ENCODE peak calls at places on chromosomes 1 and 21, in nine cellular contexts. One of them, this sample, is unnamed.

GRCh38 chr1:216447898-216448568 is 24.8 kb upstream of the USH2A start:
- DNase-seq in AG09319: no peak
- DNase-seq in choroid plexus epithelial cell: peak; percentile 38
- DNase-seq in progenitor cell of endocrine pancreas: no peak
- DNase-seq in fibroblast of mammary gland: no peak
- DNase-seq in lower lobe of right lung: no peak
- DNase-seq in AG09309: no peak
- DNase-seq in AG04449: no peak
- DNase-seq in ovary: no peak
- DNase-seq in this sample: no peak

GRCh38 chr1:205477759-205478247 is 22.0 kb upstream of the BLACAT1 start:
- DNase-seq in lower lobe of right lung: peak; percentile 86
- DNase-seq in ovary: peak; percentile 56
- DNase-seq in AG09309: peak; percentile 77
- DNase-seq in AG09319: peak; percentile 28
- DNase-seq in choroid plexus epithelial cell: no peak
- DNase-seq in progenitor cell of endocrine pancreas: no peak
- DNase-seq in AG04449: peak; percentile 36
- DNase-seq in fibroblast of mammary gland: peak; percentile 30
- DNase-seq in this sample: peak; percentile 100

GRCh38 chr1:28259935-28260802 is 851 bp downstream of the SESN2 start:
- DNase-seq in fibroblast of mammary gland: peak; percentile 88
- DNase-seq in lower lobe of right lung: peak; percentile 79
- DNase-seq in AG09309: peak; percentile 47
- DNase-seq in choroid plexus epithelial cell: peak; percentile 91
- DNase-seq in ovary: peak; percentile 88
- DNase-seq in AG09319: peak; percentile 72
- DNase-seq in AG04449: no peak
- DNase-seq in progenitor cell of endocrine pancreas: peak; percentile 62
- DNase-seq in this sample: peak; percentile 91

GRCh38 chr1:193581338-193581737 is 394.9 kb upstream of the B3GALT2 start:
- DNase-seq in choroid plexus epithelial cell: no peak
- DNase-seq in lower lobe of right lung: no peak
- DNase-seq in fibroblast of mammary gland: no peak
- DNase-seq in AG09319: no peak
- DNase-seq in ovary: no peak
- DNase-seq in AG09309: no peak
- DNase-seq in progenitor cell of endocrine pancreas: no peak
- DNase-seq in AG04449: no peak
- DNase-seq in this sample: no peak

GRCh38 chr1:246572795-246573194 is 6.5 kb downstream of the CNST start:
- DNase-seq in AG09319: no peak
- DNase-seq in AG04449: no peak
- DNase-seq in progenitor cell of endocrine pancreas: no peak
- DNase-seq in AG09309: no peak
- DNase-seq in lower lobe of right lung: no peak
- DNase-seq in fibroblast of mammary gland: no peak
- DNase-seq in ovary: no peak
- DNase-seq in choroid plexus epithelial cell: no peak
- DNase-seq in this sample: no peak

GRCh38 chr1:241102652-241103051 is 254.4 kb downstream of the RGS7 start:
- DNase-seq in AG09319: no peak
- DNase-seq in AG09309: no peak
- DNase-seq in choroid plexus epithelial cell: no peak
- DNase-seq in lower lobe of right lung: no peak
- DNase-seq in AG04449: no peak
- DNase-seq in fibroblast of mammary gland: no peak
- DNase-seq in progenitor cell of endocrine pancreas: no peak
- DNase-seq in ovary: no peak
- DNase-seq in this sample: no peak

GRCh38 chr1:31423418-31423947 is 10.5 kb downstream of the SERINC2 start:
- DNase-seq in fibroblast of mammary gland: no peak
- DNase-seq in AG09309: no peak
- DNase-seq in choroid plexus epithelial cell: no peak
- DNase-seq in AG09319: no peak
- DNase-seq in lower lobe of right lung: peak; percentile 10
- DNase-seq in AG04449: no peak
- DNase-seq in progenitor cell of endocrine pancreas: no peak
- DNase-seq in ovary: no peak
- DNase-seq in this sample: no peak

GRCh38 chr21:17679002-17679600 is 66.4 kb upstream of the BTG3 start:
- DNase-seq in lower lobe of right lung: no peak
- DNase-seq in fibroblast of mammary gland: peak; percentile 76
- DNase-seq in progenitor cell of endocrine pancreas: no peak
- DNase-seq in AG09309: peak; percentile 54
- DNase-seq in AG04449: peak; percentile 19
- DNase-seq in choroid plexus epithelial cell: peak; percentile 91
- DNase-seq in ovary: no peak
- DNase-seq in AG09319: peak; percentile 40
- DNase-seq in this sample: peak; percentile 73

GRCh38 chr1:7524681-7525340 is 246.3 kb upstream of the VAMP3 start:
- DNase-seq in AG09309: no peak
- DNase-seq in AG09319: no peak
- DNase-seq in ovary: no peak
- DNase-seq in fibroblast of mammary gland: no peak
- DNase-seq in choroid plexus epithelial cell: no peak
- DNase-seq in lower lobe of right lung: peak; percentile 35
- DNase-seq in AG04449: no peak
- DNase-seq in progenitor cell of endocrine pancreas: no peak
- DNase-seq in this sample: no peak

GRCh38 chr1:156226116-156226538 is 13.3 kb downstream of the PMF1 start:
- DNase-seq in AG09309: no peak
- DNase-seq in lower lobe of right lung: peak; percentile 8
- DNase-seq in ovary: no peak
- DNase-seq in choroid plexus epithelial cell: no peak
- DNase-seq in progenitor cell of endocrine pancreas: no peak
- DNase-seq in AG04449: no peak
- DNase-seq in fibroblast of mammary gland: no peak
- DNase-seq in AG09319: no peak
- DNase-seq in this sample: no peak

GRCh38 chr1:165235777-165236285 is 120.7 kb downstream of the LMX1A start:
- DNase-seq in AG09319: no peak
- DNase-seq in lower lobe of right lung: no peak
- DNase-seq in AG04449: no peak
- DNase-seq in AG09309: no peak
- DNase-seq in fibroblast of mammary gland: no peak
- DNase-seq in choroid plexus epithelial cell: no peak
- DNase-seq in ovary: no peak
- DNase-seq in progenitor cell of endocrine pancreas: no peak
- DNase-seq in this sample: no peak

GRCh38 chr1:17531682-17532487 is 7.6 kb upstream of the ARHGEF10L start:
- DNase-seq in ovary: peak; percentile 83
- DNase-seq in fibroblast of mammary gland: peak; percentile 44
- DNase-seq in progenitor cell of endocrine pancreas: no peak
- DNase-seq in choroid plexus epithelial cell: peak; percentile 45
- DNase-seq in AG09309: no peak
- DNase-seq in AG09319: no peak
- DNase-seq in AG04449: no peak
- DNase-seq in lower lobe of right lung: no peak
- DNase-seq in this sample: no peak

GRCh38 chr1:15332525-15332924 is 77.2 kb upstream of the EFHD2 start:
- DNase-seq in ovary: no peak
- DNase-seq in progenitor cell of endocrine pancreas: no peak
- DNase-seq in lower lobe of right lung: no peak
- DNase-seq in AG09319: no peak
- DNase-seq in AG09309: no peak
- DNase-seq in choroid plexus epithelial cell: no peak
- DNase-seq in fibroblast of mammary gland: no peak
- DNase-seq in AG04449: no peak
- DNase-seq in this sample: no peak

GRCh38 chr1:16612332-16613172 is 812 bp downstream of the NBPF1 start:
- DNase-seq in lower lobe of right lung: peak; percentile 64
- DNase-seq in choroid plexus epithelial cell: peak; percentile 98
- DNase-seq in fibroblast of mammary gland: peak; percentile 92
- DNase-seq in progenitor cell of endocrine pancreas: no peak
- DNase-seq in ovary: peak; percentile 81
- DNase-seq in AG04449: peak; percentile 72
- DNase-seq in AG09309: peak; percentile 85
- DNase-seq in AG09319: peak; percentile 64
- DNase-seq in this sample: peak; percentile 68

GRCh38 chr1:211543003-211543402 is 36.0 kb downstream of the SLC30A1 start:
- DNase-seq in ovary: no peak
- DNase-seq in fibroblast of mammary gland: no peak
- DNase-seq in AG04449: no peak
- DNase-seq in choroid plexus epithelial cell: no peak
- DNase-seq in AG09319: no peak
- DNase-seq in lower lobe of right lung: no peak
- DNase-seq in AG09309: no peak
- DNase-seq in progenitor cell of endocrine pancreas: no peak
- DNase-seq in this sample: no peak

GRCh38 chr1:184212649-184213314 is 161.3 kb downstream of the TSEN15 start:
- DNase-seq in AG09309: peak; percentile 69
- DNase-seq in AG04449: peak; percentile 75
- DNase-seq in fibroblast of mammary gland: peak; percentile 76
- DNase-seq in AG09319: peak; percentile 30
- DNase-seq in choroid plexus epithelial cell: peak; percentile 96
- DNase-seq in progenitor cell of endocrine pancreas: no peak
- DNase-seq in lower lobe of right lung: no peak
- DNase-seq in ovary: no peak
- DNase-seq in this sample: peak; percentile 81

DNA sequence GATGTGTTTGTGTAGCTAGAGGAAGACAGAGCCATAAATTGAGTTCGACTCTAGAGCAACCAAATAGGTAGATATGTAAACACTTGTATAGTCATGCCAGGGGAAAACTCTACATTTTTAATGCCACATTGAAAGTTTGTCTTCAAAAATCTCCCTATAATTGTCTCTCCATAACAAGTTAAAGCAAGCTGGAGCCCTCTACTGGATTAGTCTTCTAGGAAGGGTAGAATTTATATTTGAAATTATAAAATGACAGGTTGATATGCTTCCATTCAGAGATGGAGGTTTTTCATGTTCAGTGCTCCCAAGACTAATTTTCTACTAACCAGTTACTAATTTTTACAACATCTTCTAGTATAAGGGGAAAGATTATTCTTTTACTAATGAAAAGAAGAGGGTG is 13.1 kb upstream of the COL24A1 start:
- DNase-seq in choroid plexus epithelial cell: peak; percentile 43
- DNase-seq in fibroblast of mammary gland: peak; percentile 7
- DNase-seq in AG09319: no peak
- DNase-seq in ovary: no peak
- DNase-seq in AG04449: no peak
- DNase-seq in progenitor cell of endocrine pancreas: no peak
- DNase-seq in lower lobe of right lung: no peak
- DNase-seq in AG09309: no peak
- DNase-seq in this sample: no peak
- TF ChIP-seq CTCF in choroid plexus epithelial cell: peak; percentile 47
- TF ChIP-seq CTCF in fibroblast of mammary gland: peak; percentile 18
- TF ChIP-seq CTCF in AG09319: peak; percentile 24
- TF ChIP-seq CTCF in ovary: no peak
- TF ChIP-seq CTCF in AG04449: peak; percentile 15
- TF ChIP-seq CTCF in progenitor cell of endocrine pancreas: no peak
- TF ChIP-seq CTCF in lower lobe of right lung: no peak
- TF ChIP-seq CTCF in AG09309: peak; percentile 45
- TF ChIP-seq CTCF in this sample: no peak

DNA sequence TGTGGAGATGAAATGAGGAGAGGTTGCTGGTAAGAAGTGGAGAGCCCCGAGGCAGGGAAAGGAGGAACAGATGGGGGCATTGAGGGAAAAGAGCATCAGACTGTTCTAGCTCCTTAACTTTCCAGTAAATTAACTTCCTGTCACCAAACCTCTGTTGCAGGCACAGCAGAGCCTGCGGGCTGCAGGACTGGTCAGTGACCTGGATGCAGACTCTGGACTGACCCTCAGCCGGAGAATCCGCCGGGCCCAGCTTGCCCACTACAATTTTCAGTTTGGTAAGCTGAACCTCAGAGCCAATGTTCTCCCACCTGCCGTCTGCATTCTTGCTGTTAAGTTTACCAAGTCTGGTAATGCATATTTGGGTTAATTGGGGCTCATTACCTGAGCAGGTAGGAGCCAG is 2.5 kb upstream of the ECM1 start:
- DNase-seq in AG09309: no peak
- DNase-seq in fibroblast of mammary gland: no peak
- DNase-seq in AG04449: no peak
- DNase-seq in AG09319: no peak
- DNase-seq in ovary: peak; percentile 18
- DNase-seq in progenitor cell of endocrine pancreas: no peak
- DNase-seq in choroid plexus epithelial cell: no peak
- DNase-seq in lower lobe of right lung: peak; percentile 15
- DNase-seq in this sample: no peak
- TF ChIP-seq CTCF in AG09309: no peak
- TF ChIP-seq CTCF in fibroblast of mammary gland: no peak
- TF ChIP-seq CTCF in AG04449: no peak
- TF ChIP-seq CTCF in AG09319: no peak
- TF ChIP-seq CTCF in ovary: no peak
- TF ChIP-seq CTCF in progenitor cell of endocrine pancreas: no peak
- TF ChIP-seq CTCF in choroid plexus epithelial cell: no peak
- TF ChIP-seq CTCF in lower lobe of right lung: no peak
- TF ChIP-seq CTCF in this sample: no peak

DNA sequence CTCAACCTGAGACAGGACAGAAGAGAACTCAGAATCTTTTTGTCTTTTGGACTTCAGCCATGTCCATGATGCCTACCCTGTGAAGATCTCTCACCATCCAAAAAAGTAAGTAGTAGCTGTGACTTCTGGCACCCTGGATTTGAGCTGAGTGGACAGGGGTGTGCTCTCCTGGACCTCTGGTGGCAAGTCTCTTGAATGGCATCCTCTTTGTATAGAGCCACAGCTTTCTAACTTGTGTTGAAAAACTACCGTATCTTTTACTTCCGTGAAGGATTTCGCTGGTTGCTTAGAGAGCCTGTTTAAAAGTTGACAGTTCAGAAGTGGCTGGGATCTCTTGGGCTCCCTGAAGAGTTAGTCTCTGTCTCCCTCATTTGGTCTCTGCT is 1.8 kb downstream of the MFN2 start:
- DNase-seq in AG04449: no peak
- DNase-seq in lower lobe of right lung: no peak
- DNase-seq in progenitor cell of endocrine pancreas: no peak
- DNase-seq in AG09319: no peak
- DNase-seq in AG09309: no peak
- DNase-seq in fibroblast of mammary gland: peak; percentile 42
- DNase-seq in choroid plexus epithelial cell: no peak
- DNase-seq in ovary: no peak
- DNase-seq in this sample: no peak
- TF ChIP-seq CTCF in AG04449: peak; percentile 20
- TF ChIP-seq CTCF in lower lobe of right lung: peak; percentile 18
- TF ChIP-seq CTCF in progenitor cell of endocrine pancreas: peak; percentile 30
- TF ChIP-seq CTCF in AG09319: peak; percentile 22
- TF ChIP-seq CTCF in AG09309: peak; percentile 59
- TF ChIP-seq CTCF in fibroblast of mammary gland: peak; percentile 37
- TF ChIP-seq CTCF in choroid plexus epithelial cell: no peak
- TF ChIP-seq CTCF in ovary: no peak
- TF ChIP-seq CTCF in this sample: no peak

GRCh38 chr1:82589588-82589987 is 788.9 kb downstream of the ADGRL2 start:
- DNase-seq in fibroblast of mammary gland: no peak
- DNase-seq in ovary: no peak
- DNase-seq in AG09319: no peak
- DNase-seq in progenitor cell of endocrine pancreas: no peak
- DNase-seq in AG09309: no peak
- DNase-seq in choroid plexus epithelial cell: no peak
- DNase-seq in AG04449: no peak
- DNase-seq in lower lobe of right lung: no peak
- DNase-seq in this sample: no peak
- TF ChIP-seq CTCF in fibroblast of mammary gland: no peak
- TF ChIP-seq CTCF in ovary: no peak
- TF ChIP-seq CTCF in AG09319: no peak
- TF ChIP-seq CTCF in progenitor cell of endocrine pancreas: no peak
- TF ChIP-seq CTCF in AG09309: no peak
- TF ChIP-seq CTCF in choroid plexus epithelial cell: no peak
- TF ChIP-seq CTCF in AG04449: no peak
- TF ChIP-seq CTCF in lower lobe of right lung: no peak
- TF ChIP-seq CTCF in this sample: no peak